ENCODE peak calls at places on chromosomes 16 and 17, in five cellular contexts. F is K562, J is A549, N is GM12878, T is HepG2. E is an unnamed sample.

GRCh38 chr16:20303012-20303411 is 24.3 kb downstream of the GP2 start:
- DNase-seq in F (peak), J (no peak), N (no peak), T (no peak), E (no peak)

GRCh38 chr17:43707184-43707583 is 45.5 kb upstream of the MEOX1 start:
- DNase-seq in F (no peak), J (no peak), N (no peak), T (no peak), E (no peak)

GRCh38 chr17:70995997-70996396 is 826.7 kb downstream of the KCNJ2 start:
- DNase-seq in F (no peak), J (no peak), N (no peak), T (no peak), E (no peak)

GRCh38 chr16:89917773-89918452 is 749 bp upstream of the MC1R start:
- DNase-seq in F (peak), J (peak), N (peak), T (peak), E (peak)

GRCh38 chr17:65690626-65691310 is 129.3 kb upstream of the AXIN2 start:
- DNase-seq in F (no peak), J (no peak), N (no peak), T (peak), E (no peak)

GRCh38 chr16:1375298-1375640 is 23.5 kb downstream of the GNPTG start:
- DNase-seq in F (no peak), J (no peak), N (no peak), T (no peak), E (no peak)

GRCh38 chr17:67995568-67996191 is 589 bp downstream of the C17orf58 start:
- DNase-seq in F (no peak), J (no peak), N (no peak), T (no peak), E (no peak)

GRCh38 chr17:27984816-27985215 is 57.7 kb upstream of the NLK start:
- DNase-seq in F (no peak), J (no peak), N (no peak), T (no peak), E (no peak)

GRCh38 chr17:83128306-83129240 is 49.2 kb downstream of the METRNL start:
- DNase-seq in F (no peak), J (no peak), N (no peak), T (no peak), E (no peak)

GRCh38 chr17:77315551-77316190 is 174.9 kb downstream of the SEC14L1 start:
- DNase-seq in F (no peak), J (no peak), N (no peak), T (no peak), E (no peak)

GRCh38 chr16:50551243-50551642 is 3.0 kb downstream of the NKD1 start:
- DNase-seq in F (no peak), J (no peak), N (no peak), T (peak), E (no peak)

GRCh38 chr17:4003501-4004421 is 39.5 kb upstream of the ATP2A3 start:
- DNase-seq in F (peak), J (no peak), N (no peak), T (peak), E (peak)

GRCh38 chr17:6075845-6076244 is 5.7 kb downstream of the WSCD1 start:
- DNase-seq in F (no peak), J (no peak), N (no peak), T (no peak), E (no peak)

GRCh38 chr17:6079155-6079554 is 9.0 kb downstream of the WSCD1 start:
- DNase-seq in F (no peak), J (no peak), N (no peak), T (no peak), E (no peak)

GRCh38 chr17:6078370-6078950 is 8.3 kb downstream of the WSCD1 start:
- DNase-seq in F (no peak), J (no peak), N (no peak), T (no peak), E (no peak)

GRCh38 chr17:6079960-6080359 is 9.8 kb downstream of the WSCD1 start:
- DNase-seq in F (no peak), J (no peak), N (no peak), T (no peak), E (no peak)

GRCh38 chr17:6077746-6078145 is 7.6 kb downstream of the WSCD1 start:
- DNase-seq in F (no peak), J (no peak), N (no peak), T (no peak), E (no peak)
- TF ChIP-seq KDM1A in F (no peak), J (no peak), N (no peak), T (no peak), E (no peak)

GRCh38 chr17:80738406-80738805 is 193.8 kb downstream of the RPTOR start:
- DNase-seq in F (no peak), J (no peak), N (peak), T (no peak), E (no peak)

GRCh38 chr17:80738987-80739730 is 194.5 kb downstream of the RPTOR start:
- DNase-seq in F (no peak), J (no peak), N (no peak), T (no peak), E (no peak)

GRCh38 chr17:80738020-80738380 is 193.4 kb downstream of the RPTOR start:
- DNase-seq in F (no peak), J (no peak), N (no peak), T (no peak), E (no peak)

GRCh38 chr17:80742091-80742490 is 197.5 kb downstream of the RPTOR start:
- DNase-seq in F (no peak), J (no peak), N (no peak), T (no peak), E (no peak)

GRCh38 chr17:80737106-80738019 is 192.7 kb downstream of the RPTOR start:
- DNase-seq in F (no peak), J (no peak), N (peak), T (no peak), E (no peak)
- TF ChIP-seq KDM1A in F (no peak), J (no peak), N (no peak), T (no peak), E (no peak)

GRCh38 chr17:80984749-80985148 is 6.9 kb upstream of the CHMP6 start:
- DNase-seq in F (no peak), J (peak), N (no peak), T (peak), E (peak)
- TF ChIP-seq KDM1A in F (no peak), J (no peak), N (no peak), T (no peak), E (no peak)

GRCh38 chr17:64625541-64625940 is 36.6 kb downstream of the SMURF2 start:
- DNase-seq in F (no peak), J (no peak), N (no peak), T (no peak), E (no peak)

GRCh38 chr17:64630309-64631223 is 31.5 kb downstream of the SMURF2 start:
- DNase-seq in F (no peak), J (no peak), N (no peak), T (no peak), E (no peak)

GRCh38 chr17:64627797-64628196 is 34.3 kb downstream of the SMURF2 start:
- DNase-seq in F (no peak), J (no peak), N (no peak), T (peak), E (no peak)

GRCh38 chr17:64626827-64627226 is 35.3 kb downstream of the SMURF2 start:
- DNase-seq in F (no peak), J (no peak), N (no peak), T (no peak), E (no peak)

DNA sequence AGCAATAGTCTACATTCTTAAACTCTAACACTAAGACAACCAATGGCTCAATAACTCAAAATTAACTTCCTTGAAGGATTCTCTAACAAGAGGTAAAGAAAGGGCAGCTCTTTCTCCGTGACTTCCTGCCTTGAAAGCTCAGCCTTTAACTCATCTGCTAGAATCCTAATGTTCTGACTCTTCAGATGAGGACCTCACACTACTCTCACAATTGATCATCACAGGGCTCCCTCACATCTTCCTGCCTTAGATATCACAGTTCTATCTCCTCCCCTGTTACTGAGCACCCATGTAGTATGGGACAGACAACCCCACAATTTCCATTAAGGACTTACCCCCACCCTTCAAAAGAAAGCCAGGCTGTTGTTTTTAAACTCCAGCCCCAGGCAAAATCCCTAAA is 33.5 kb downstream of the SMURF2 start:
- DNase-seq in F (no peak), J (no peak), N (no peak), T (no peak), E (no peak)
- TF ChIP-seq KDM1A in F (no peak), J (no peak), N (no peak), T (no peak), E (no peak)

GRCh38 chr17:17957584-17957916 is 14.7 kb downstream of the TOM1L2 start:
- DNase-seq in F (no peak), J (peak), N (no peak), T (no peak), E (no peak)
- TF ChIP-seq KDM1A in F (no peak), J (no peak), N (no peak), T (no peak), E (no peak)

GRCh38 chr16:88378401-88378800 is 4.4 kb upstream of the ZNF469 start:
- DNase-seq in F (no peak), J (no peak), N (no peak), T (no peak), E (no peak)
- TF ChIP-seq KDM1A in F (no peak), J (no peak), N (no peak), T (no peak), E (no peak)

GRCh38 chr16:69093974-69094373 is 11.5 kb upstream of the HAS3 start:
- DNase-seq in F (no peak), J (no peak), N (no peak), T (no peak), E (no peak)
- TF ChIP-seq KDM1A in F (no peak), J (no peak), N (no peak), T (no peak), E (no peak)

DNA sequence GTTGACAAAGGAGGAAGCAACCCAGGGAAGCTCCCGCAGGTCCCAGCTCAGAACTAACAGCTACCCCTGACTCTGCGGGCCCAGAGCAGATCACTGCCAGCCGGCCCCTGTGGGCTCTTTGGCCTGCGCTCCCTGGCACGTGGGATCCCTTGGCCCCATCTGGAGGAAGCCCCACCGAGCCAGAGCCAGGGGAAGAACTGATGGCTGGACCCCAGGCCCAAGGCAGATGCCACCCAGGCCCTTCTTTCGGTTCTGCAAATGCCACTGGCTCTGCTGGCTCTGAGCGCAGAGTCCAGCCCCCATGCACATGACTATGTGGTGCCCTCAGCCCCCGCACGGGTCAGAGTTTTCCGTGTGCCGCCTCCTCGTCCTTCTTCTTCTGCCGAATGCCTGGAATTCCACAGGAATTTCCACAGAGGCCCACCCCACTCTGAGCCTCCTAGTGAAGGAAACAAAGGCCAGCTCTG is 35.8 kb upstream of the SNN start:
- DNase-seq in F (no peak), J (no peak), N (no peak), T (peak), E (no peak)
- TF ChIP-seq KDM1A in F (no peak), J (no peak), N (no peak), T (no peak), E (no peak)